ENCODE peak calls at places on chromosome 10, in ten cellular contexts. Z, L, H, M, R, X, F, N, B and T are unnamed samples. For H3K9me3, the result is how much of the 10 kb centered on the place peaks cover.

GRCh38 chr10:71900441-71901180 is 49.6 kb upstream of the PSAP start:
- DNase-seq in Z (no peak), L (no peak), H (no peak), M (no peak), R (no peak), X (no peak), F (no peak), N (no peak), B (no peak), T (no peak)

GRCh38 chr10:6525599-6526160 is 54.4 kb downstream of the PRKCQ start:
- DNase-seq in Z (no peak), L (no peak), H (no peak), M (no peak), R (no peak), X (no peak), F (no peak), N (no peak), B (no peak), T (no peak)

GRCh38 chr10:18140957-18141888 is 999 bp downstream of the CACNB2 start:
- DNase-seq in Z (no peak), L (peak), H (no peak), M (no peak), R (peak), X (no peak), F (no peak), N (no peak), B (peak), T (no peak)

GRCh38 chr10:67780759-67781538 is 57.0 kb downstream of the DNAJC12 start:
- DNase-seq in Z (no peak), L (no peak), H (no peak), M (no peak), R (no peak), X (no peak), F (no peak), N (no peak), B (no peak), T (no peak)

GRCh38 chr10:112565434-112566053 is 118.5 kb downstream of the VTI1A start:
- DNase-seq in Z (no peak), L (no peak), H (no peak), M (peak), R (peak), X (no peak), F (peak), N (peak), B (peak), T (no peak)

GRCh38 chr10:100744136-100744979 is 1.0 kb upstream of the PAX2 start:
- DNase-seq in Z (no peak), L (no peak), H (no peak), M (no peak), R (no peak), X (no peak), F (no peak), N (no peak), B (no peak), T (no peak)

GRCh38 chr10:97936126-97936525 is 86.5 kb downstream of the GOLGA7B start:
- DNase-seq in Z (no peak), L (no peak), H (no peak), M (no peak), R (no peak), X (no peak), F (no peak), N (no peak), B (no peak), T (no peak)

GRCh38 chr10:77643795-77644468 is 6.3 kb upstream of the KCNMA1 start:
- DNase-seq in Z (peak), L (peak), H (no peak), M (peak), R (peak), X (no peak), F (peak), N (peak), B (peak), T (no peak)

GRCh38 chr10:97475936-97476594 is 22.2 kb downstream of the MMS19 start:
- DNase-seq in Z (no peak), L (no peak), H (no peak), M (no peak), R (no peak), X (no peak), F (no peak), N (peak), B (no peak), T (no peak)

GRCh38 chr10:87847550-87847949 is 15.8 kb downstream of the KLLN start:
- DNase-seq in Z (no peak), L (no peak), H (no peak), M (no peak), R (no peak), X (no peak), F (no peak), N (peak), B (no peak), T (no peak)

GRCh38 chr10:49086889-49087288 is 28.4 kb downstream of the VSTM4 start:
- DNase-seq in Z (no peak), L (no peak), H (no peak), M (no peak), R (no peak), X (no peak), F (no peak), N (no peak), B (no peak), T (no peak)

GRCh38 chr10:3396116-3396515 is 223.5 kb upstream of the PITRM1 start:
- DNase-seq in Z (no peak), L (no peak), H (no peak), M (no peak), R (no peak), X (no peak), F (no peak), N (no peak), B (no peak), T (no peak)

GRCh38 chr10:8453587-8453986 is 399.1 kb downstream of the GATA3 start:
- DNase-seq in Z (no peak), L (peak), H (peak), M (no peak), R (no peak), X (no peak), F (no peak), N (peak), B (no peak), T (peak)

GRCh38 chr10:96565774-96566173 is 21.0 kb downstream of the TM9SF3 start:
- DNase-seq in Z (no peak), L (no peak), H (no peak), M (peak), R (no peak), X (no peak), F (no peak), N (peak), B (no peak), T (no peak)

GRCh38 chr10:132448248-132448731 is 51.3 kb downstream of the PWWP2B start:
- DNase-seq in Z (no peak), L (peak), H (no peak), M (no peak), R (no peak), X (no peak), F (peak), N (peak), B (no peak), T (peak)

GRCh38 chr10:132328738-132329137 is 3.3 kb upstream of the LRRC27 start:
- DNase-seq in Z (no peak), L (no peak), H (peak), M (no peak), R (no peak), X (no peak), F (no peak), N (peak), B (no peak), T (peak)

GRCh38 chr10:78974409-78975317 is 94.1 kb upstream of the ZMIZ1 start:
- DNase-seq in Z (peak), L (peak), H (peak), M (no peak), R (peak), X (no peak), F (peak), N (peak), B (peak), T (peak)

GRCh38 chr10:96667401-96667800 is 52.9 kb downstream of the PIK3AP1 start:
- DNase-seq in Z (no peak), L (no peak), H (no peak), M (no peak), R (no peak), X (no peak), F (no peak), N (peak), B (no peak), T (no peak)

GRCh38 chr10:69451784-69452251 is 553 bp downstream of the TSPAN15 start:
- DNase-seq in Z (no peak), L (no peak), H (no peak), M (no peak), R (no peak), X (peak), F (no peak), N (no peak), B (peak), T (no peak)

GRCh38 chr10:129041916-129042315 is 425.1 kb upstream of the MGMT start:
- DNase-seq in Z (peak), L (no peak), H (no peak), M (no peak), R (no peak), X (no peak), F (no peak), N (no peak), B (no peak), T (no peak)

GRCh38 chr10:44781131-44781530 is 130.0 kb upstream of the TMEM72 start:
- DNase-seq in Z (no peak), L (no peak), H (no peak), M (no peak), R (no peak), X (no peak), F (no peak), N (no peak), B (no peak), T (no peak)

GRCh38 chr10:130127612-130128607 is 8.3 kb upstream of the GLRX3 start:
- DNase-seq in Z (peak), L (no peak), H (no peak), M (peak), R (no peak), X (no peak), F (no peak), N (peak), B (peak), T (no peak)

GRCh38 chr10:31657471-31657844 is 271.2 kb downstream of the ARHGAP12 start:
- DNase-seq in Z (no peak), L (no peak), H (no peak), M (no peak), R (no peak), X (no peak), F (no peak), N (no peak), B (no peak), T (no peak)

GRCh38 chr10:97762816-97763215 is 9.0 kb downstream of the SFRP5 start:
- DNase-seq in Z (no peak), L (no peak), H (no peak), M (no peak), R (no peak), X (no peak), F (no peak), N (no peak), B (peak), T (no peak)

GRCh38 chr10:34771106-34771505 is 44.0 kb downstream of the PARD3 start:
- DNase-seq in Z (no peak), L (no peak), H (no peak), M (no peak), R (no peak), X (no peak), F (no peak), N (no peak), B (no peak), T (no peak)

GRCh38 chr10:34769941-34770340 is 45.2 kb downstream of the PARD3 start:
- DNase-seq in Z (no peak), L (no peak), H (no peak), M (no peak), R (no peak), X (no peak), F (no peak), N (no peak), B (no peak), T (no peak)

GRCh38 chr10:34766811-34767516 is 48.1 kb downstream of the PARD3 start:
- DNase-seq in Z (no peak), L (no peak), H (no peak), M (no peak), R (no peak), X (no peak), F (no peak), N (no peak), B (no peak), T (no peak)

GRCh38 chr10:34768261-34768971 is 46.7 kb downstream of the PARD3 start:
- DNase-seq in Z (no peak), L (peak), H (peak), M (no peak), R (peak), X (peak), F (no peak), N (peak), B (no peak), T (peak)

GRCh38 chr10:34768972-34769330 is 46.1 kb downstream of the PARD3 start:
- DNase-seq in Z (no peak), L (no peak), H (no peak), M (no peak), R (no peak), X (no peak), F (no peak), N (no peak), B (no peak), T (no peak)
- H3K4me3 ChIP-seq in Z (no peak), L (no peak), H (no peak), M (no peak), R (no peak), X (peak), F (no peak), N (no peak), B (no peak), T (no peak)

GRCh38 chr10:968546-969199 is 19.6 kb upstream of the GTPBP4 start:
- DNase-seq in Z (no peak), L (no peak), H (no peak), M (no peak), R (no peak), X (no peak), F (no peak), N (no peak), B (no peak), T (no peak)
- H3K27ac ChIP-seq in Z (no peak), L (no peak), H (no peak), M (no peak), R (no peak), X (no peak), F (no peak), N (no peak), B (no peak), T (no peak)

GRCh38 chr10:66472156-66472555 is 453.7 kb upstream of the LRRTM3 start:
- DNase-seq in Z (no peak), L (no peak), H (no peak), M (no peak), R (no peak), X (no peak), F (no peak), N (no peak), B (no peak), T (no peak)
- H3K9me3 ChIP-seq in Z (under half), L (under half), H (under half), M (under half), R (under half), X (under half), F (under half), N (under half), B (under half), T (under half)

DNA sequence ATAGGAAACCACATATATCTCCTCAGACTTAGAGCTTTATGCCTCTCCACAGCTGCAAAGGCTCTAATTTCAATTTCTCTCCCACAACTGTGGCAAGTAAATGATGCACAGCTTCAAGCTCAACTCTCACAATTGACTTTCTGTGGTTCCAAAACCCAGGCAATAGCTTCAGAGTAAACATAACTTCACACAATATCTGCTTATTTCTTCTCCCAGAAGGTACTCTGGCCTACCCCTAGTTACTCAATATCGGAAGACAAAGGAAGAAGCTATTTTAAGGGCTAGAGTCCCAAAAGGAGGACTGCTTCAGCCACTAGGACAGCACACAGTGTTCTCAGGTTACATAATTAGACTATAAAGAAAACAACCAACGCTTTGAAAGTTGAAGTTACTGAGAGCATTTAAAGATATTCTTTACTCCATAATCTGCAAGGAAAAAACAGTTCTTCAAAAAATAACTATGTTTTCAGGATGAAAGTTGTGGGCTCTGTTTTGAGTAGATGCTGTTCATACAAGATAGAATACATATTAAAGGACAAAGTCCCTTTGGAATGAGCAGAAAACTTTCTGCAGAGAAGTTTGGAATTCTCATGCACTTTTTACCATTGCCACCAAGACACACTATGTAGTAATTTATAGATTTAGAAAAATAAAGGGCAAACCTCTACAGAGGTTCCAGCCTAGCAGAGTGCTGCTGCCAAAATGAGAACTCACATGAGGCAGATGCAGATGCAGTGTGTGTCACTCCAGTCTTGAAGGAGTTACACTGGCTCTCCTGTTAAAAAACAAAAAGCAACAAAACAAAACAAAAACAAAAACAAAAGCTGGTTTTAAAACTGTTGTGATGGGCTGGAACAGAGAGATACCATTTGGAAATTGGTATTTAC is 81.8 kb downstream of the NT5C2 start:
- DNase-seq in Z (no peak), L (no peak), H (no peak), M (no peak), R (no peak), X (no peak), F (no peak), N (peak), B (peak), T (no peak)
- H3K4me3 ChIP-seq in Z (no peak), L (no peak), H (peak), M (no peak), R (no peak), X (no peak), F (no peak), N (no peak), B (no peak), T (no peak)

GRCh38 chr10:110480387-110480786 is 17.3 kb upstream of the DUSP5 start:
- DNase-seq in Z (no peak), L (no peak), H (no peak), M (no peak), R (no peak), X (no peak), F (no peak), N (no peak), B (no peak), T (no peak)

GRCh38 chr10:110479710-110480109 is 18.0 kb upstream of the DUSP5 start:
- DNase-seq in Z (no peak), L (no peak), H (no peak), M (no peak), R (no peak), X (no peak), F (no peak), N (no peak), B (no peak), T (no peak)

GRCh38 chr10:110474017-110474416 is 23.7 kb upstream of the DUSP5 start:
- DNase-seq in Z (no peak), L (no peak), H (no peak), M (no peak), R (no peak), X (no peak), F (no peak), N (no peak), B (no peak), T (no peak)

GRCh38 chr10:110471566-110472139 is 26.1 kb upstream of the DUSP5 start:
- DNase-seq in Z (no peak), L (no peak), H (no peak), M (peak), R (no peak), X (no peak), F (no peak), N (peak), B (no peak), T (no peak)

GRCh38 chr10:110475722-110476515 is 21.8 kb upstream of the DUSP5 start:
- DNase-seq in Z (no peak), L (no peak), H (no peak), M (no peak), R (no peak), X (no peak), F (no peak), N (no peak), B (no peak), T (no peak)
- H3K27ac ChIP-seq in Z (no peak), L (no peak), H (no peak), M (no peak), R (no peak), X (no peak), F (no peak), N (no peak), B (no peak), T (no peak)

GRCh38 chr10:107163904-107164861 is at the start of gene SORCS1:
- DNase-seq in Z (no peak), L (no peak), H (no peak), M (no peak), R (no peak), X (no peak), F (no peak), N (peak), B (peak), T (no peak)

GRCh38 chr10:107160866-107161265 is 3.6 kb downstream of the SORCS1 start:
- DNase-seq in Z (no peak), L (no peak), H (no peak), M (no peak), R (no peak), X (no peak), F (no peak), N (no peak), B (no peak), T (no peak)

GRCh38 chr10:107166378-107166777 is 1.9 kb upstream of the SORCS1 start:
- DNase-seq in Z (no peak), L (no peak), H (no peak), M (no peak), R (no peak), X (no peak), F (no peak), N (no peak), B (no peak), T (no peak)

GRCh38 chr10:107165007-107165406 is 501 bp upstream of the SORCS1 start:
- DNase-seq in Z (no peak), L (no peak), H (no peak), M (no peak), R (no peak), X (no peak), F (no peak), N (no peak), B (no peak), T (no peak)

GRCh38 chr10:107163086-107163880 is 1.2 kb downstream of the SORCS1 start:
- DNase-seq in Z (no peak), L (no peak), H (no peak), M (no peak), R (no peak), X (no peak), F (no peak), N (peak), B (peak), T (no peak)
- H3K9me3 ChIP-seq in Z (under half), L (under half), H (under half), M (under half), R (under half), X (under half), F (under half), N (under half), B (under half), T (under half)